ENCODE peak calls at places on chromosome 11, in five cellular contexts. G is A549, S is H1, K is K562, D is HepG2. T is an unnamed sample.

GRCh38 chr11:77175021-77175842 is 47.2 kb downstream of the MYO7A start:
- DNase-seq in G (no peak), S (no peak), K (no peak), D (no peak), T (no peak)

GRCh38 chr11:78645226-78646202 is 70.8 kb upstream of the NARS2 start:
- DNase-seq in G (peak), S (peak), K (peak), D (peak), T (peak)

GRCh38 chr11:75103380-75104026 is 6.8 kb upstream of the OR2AT4 start:
- DNase-seq in G (no peak), S (no peak), K (peak), D (no peak), T (no peak)

GRCh38 chr11:27385245-27385644 is 22.2 kb upstream of the CCDC34 start:
- DNase-seq in G (peak), S (no peak), K (no peak), D (no peak), T (peak)

GRCh38 chr11:11760838-11761237 is 80.9 kb upstream of the USP47 start:
- DNase-seq in G (no peak), S (no peak), K (no peak), D (no peak), T (no peak)

GRCh38 chr11:45661417-45662055 is 3.9 kb downstream of the CHST1 start:
- DNase-seq in G (no peak), S (no peak), K (no peak), D (no peak), T (no peak)

GRCh38 chr11:63763506-63764200 is 4.9 kb downstream of the ZFTA start:
- DNase-seq in G (no peak), S (no peak), K (no peak), D (no peak), T (peak)

GRCh38 chr11:115606223-115607220 is 102.3 kb upstream of the CADM1 start:
- DNase-seq in G (no peak), S (no peak), K (no peak), D (no peak), T (no peak)

GRCh38 chr11:75344186-75344585 is 7.3 kb downstream of the ARRB1 start:
- DNase-seq in G (no peak), S (no peak), K (no peak), D (no peak), T (no peak)

GRCh38 chr11:9716275-9717039 is 52.6 kb downstream of the SWAP70 start:
- DNase-seq in G (peak), S (no peak), K (peak), D (no peak), T (peak)

GRCh38 chr11:38593649-38594048 is 1995.6 kb upstream of the RAG2 start:
- DNase-seq in G (no peak), S (no peak), K (no peak), D (no peak), T (no peak)

GRCh38 chr11:78156081-78156844 is 16.8 kb upstream of the ALG8 start:
- DNase-seq in G (no peak), S (no peak), K (no peak), D (peak), T (no peak)

GRCh38 chr11:123065634-123066033 is 3.7 kb upstream of the HSPA8 start:
- DNase-seq in G (no peak), S (no peak), K (no peak), D (no peak), T (no peak)

GRCh38 chr11:70067591-70068341 is 10.4 kb upstream of the ANO1 start:
- DNase-seq in G (no peak), S (no peak), K (no peak), D (no peak), T (no peak)

GRCh38 chr11:43034341-43034740 is 277.5 kb upstream of the API5 start:
- DNase-seq in G (no peak), S (no peak), K (no peak), D (no peak), T (no peak)

DNA sequence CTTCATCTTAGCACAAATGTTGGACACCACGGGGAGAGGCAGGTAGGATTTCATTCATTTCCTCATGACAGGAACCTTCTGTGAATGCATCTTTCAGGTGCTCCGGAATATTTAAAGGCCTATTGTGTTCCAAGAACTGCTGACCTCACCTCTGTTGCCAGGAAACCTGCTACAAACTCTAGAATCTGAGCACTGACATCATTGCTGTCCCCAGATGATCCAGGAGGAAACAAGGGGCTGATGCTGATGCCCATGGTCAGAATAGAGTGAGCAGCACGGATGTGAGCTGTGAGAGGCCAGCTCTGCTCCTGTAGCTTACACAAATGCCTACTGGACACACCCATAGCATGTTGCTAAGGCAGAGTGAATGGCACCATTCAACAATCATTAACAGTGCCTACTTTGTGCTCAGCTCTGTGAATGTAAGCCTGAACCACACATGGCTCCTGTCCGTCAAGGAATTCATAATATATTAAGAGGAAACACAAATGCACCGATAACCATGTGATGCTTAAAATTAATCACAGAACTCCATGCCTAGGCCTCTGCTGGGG is 276.7 kb upstream of the API5 start:
- DNase-seq in G (no peak), S (no peak), K (no peak), D (no peak), T (no peak)
- TF ChIP-seq JUN in G (no peak), S (no peak), K (no peak), D (no peak), T (no peak)

GRCh38 chr11:33893711-33894401 is 2.0 kb upstream of the LMO2 start:
- DNase-seq in G (no peak), S (no peak), K (peak), D (no peak), T (no peak)
- TF ChIP-seq POLR2A in G (no peak), S (no peak), K (no peak), D (no peak), T (no peak)

GRCh38 chr11:21654091-21654490 is 538.8 kb upstream of the ANO5 start:
- DNase-seq in G (no peak), S (no peak), K (no peak), D (no peak), T (no peak)
- TF ChIP-seq JUN in G (no peak), S (no peak), K (no peak), D (no peak), T (no peak)

DNA sequence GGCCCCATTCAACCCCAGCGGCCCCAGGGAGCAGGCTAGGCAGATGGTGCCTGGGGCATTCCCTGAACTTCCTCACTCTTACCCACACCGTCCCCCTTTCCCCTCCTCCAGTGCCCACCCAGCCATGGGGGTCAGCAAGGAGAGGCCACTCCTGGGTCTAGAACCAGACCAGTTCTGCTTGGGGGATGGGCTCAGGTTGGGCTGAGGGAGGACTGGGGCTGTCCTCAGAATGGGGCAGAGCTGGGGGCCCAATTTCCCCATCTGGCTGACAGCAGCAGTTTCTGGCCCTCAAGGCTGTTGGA is 12.4 kb downstream of the SCYL1 start:
- DNase-seq in G (no peak), S (no peak), K (no peak), D (no peak), T (no peak)
- TF ChIP-seq POLR2A in G (no peak), S (no peak), K (peak), D (no peak), T (no peak)

DNA sequence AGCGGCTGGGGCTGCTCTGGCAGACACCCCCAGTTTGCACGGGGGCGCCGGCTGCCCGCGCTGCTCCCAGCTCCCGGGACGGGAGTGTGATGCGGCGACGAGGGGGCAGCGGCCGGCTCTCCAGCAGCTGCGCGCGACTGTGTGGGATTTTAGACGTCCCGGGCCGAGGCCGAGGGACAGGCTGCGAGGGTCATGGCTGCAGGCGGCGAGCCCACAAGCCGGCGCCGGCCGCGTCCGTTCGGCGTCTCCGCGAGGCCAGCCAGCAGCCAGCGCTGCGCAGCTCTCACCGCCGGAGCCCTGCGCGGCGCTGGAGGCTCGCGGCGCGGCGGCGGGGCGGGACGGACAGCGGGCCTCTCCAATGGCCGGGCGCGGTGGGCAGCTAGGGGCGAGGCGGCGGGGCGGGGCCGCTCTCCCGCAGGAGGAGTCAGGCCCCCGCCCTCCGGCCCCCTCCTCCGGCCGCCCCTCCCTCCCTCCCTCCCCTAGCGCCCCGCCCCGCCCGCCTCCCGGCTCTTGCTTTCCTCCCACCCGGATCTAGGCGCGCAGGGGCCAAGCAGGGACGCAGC is at the start of gene FZD4:
- DNase-seq in G (peak), S (no peak), K (peak), D (peak), T (peak)
- TF ChIP-seq JUN in G (no peak), S (no peak), K (no peak), D (no peak), T (no peak)

GRCh38 chr11:72224587-72225410 is at the start of gene INPPL1:
- DNase-seq in G (no peak), S (no peak), K (peak), D (no peak), T (no peak)
- TF ChIP-seq POLR2A in G (peak), S (peak), K (no peak), D (no peak), T (peak)

GRCh38 chr11:134557571-134558257 is 145.7 kb upstream of the B3GAT1 start:
- DNase-seq in G (no peak), S (no peak), K (no peak), D (no peak), T (no peak)

GRCh38 chr11:134554106-134554505 is 142.1 kb upstream of the B3GAT1 start:
- DNase-seq in G (no peak), S (no peak), K (no peak), D (no peak), T (no peak)

GRCh38 chr11:134554861-134555260 is 142.8 kb upstream of the B3GAT1 start:
- DNase-seq in G (no peak), S (no peak), K (no peak), D (no peak), T (no peak)

GRCh38 chr11:134555510-134555909 is 143.5 kb upstream of the B3GAT1 start:
- DNase-seq in G (no peak), S (no peak), K (no peak), D (no peak), T (no peak)

GRCh38 chr11:134556186-134556585 is 144.1 kb upstream of the B3GAT1 start:
- DNase-seq in G (no peak), S (no peak), K (no peak), D (no peak), T (no peak)
- TF ChIP-seq JUN in G (no peak), S (no peak), K (no peak), D (no peak), T (no peak)

DNA sequence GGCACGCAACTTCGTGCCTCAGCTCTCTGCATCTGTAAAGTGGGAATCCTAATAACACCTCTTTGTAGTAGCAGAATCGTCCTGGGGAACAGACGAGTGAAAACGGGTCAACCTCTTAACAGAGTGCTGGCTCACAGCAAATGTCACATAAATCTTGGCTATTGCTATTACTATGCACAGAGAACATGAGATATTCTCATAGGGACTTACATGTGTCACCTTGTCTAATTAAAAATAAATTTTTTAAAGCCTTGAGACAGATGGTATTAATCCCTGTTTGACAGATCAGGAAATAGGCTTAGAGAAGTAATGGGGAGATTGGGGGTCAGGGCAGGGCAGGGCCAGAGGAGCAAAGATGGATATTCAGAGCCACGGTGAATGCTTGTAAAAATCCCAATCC is 44.3 kb upstream of the IGSF9B start:
- DNase-seq in G (no peak), S (no peak), K (no peak), D (no peak), T (no peak)
- TF ChIP-seq POLR2A in G (no peak), S (no peak), K (no peak), D (no peak), T (no peak)

GRCh38 chr11:32103941-32104340 is 13.1 kb downstream of the RCN1 start:
- DNase-seq in G (no peak), S (no peak), K (no peak), D (no peak), T (no peak)
- TF ChIP-seq JUN in G (no peak), S (no peak), K (no peak), D (no peak), T (no peak)